ENCODE peak calls at places on chromosomes 12 and 14, in six cellular contexts. V is HCT116, H is endothelial cell of umbilical vein, S is A549, D is SK-N-SH, I is GM12878. B is an unnamed sample.

GRCh38 chr12:102169922-102170698 is 27.5 kb downstream of the PMCH start:
- DNase-seq in V (peak; percentile 4), H (peak; percentile 69), S (no peak), D (peak; percentile 24), I (no peak), B (peak; percentile 49)

GRCh38 chr12:6620137-6620884 is 13.1 kb upstream of the CHD4 start:
- DNase-seq in V (no peak), H (peak; percentile 79), S (no peak), D (peak; percentile 17), I (no peak), B (no peak)

GRCh38 chr12:1525858-1526257 is 68.5 kb downstream of the FBXL14 start:
- DNase-seq in V (no peak), H (no peak), S (no peak), D (no peak), I (no peak), B (peak; percentile 82)

GRCh38 chr12:85065816-85066482 is 29.8 kb downstream of the LRRIQ1 start:
- DNase-seq in V (no peak), H (no peak), S (no peak), D (peak; percentile 7), I (no peak), B (no peak)

GRCh38 chr12:56258068-56258819 is at the start of gene ANKRD52:
- DNase-seq in V (no peak), H (peak; percentile 76), S (peak; percentile 88), D (peak; percentile 98), I (no peak), B (peak; percentile 85)

GRCh38 chr12:69008510-69008909 is 75.5 kb upstream of the CPM start:
- DNase-seq in V (no peak), H (no peak), S (no peak), D (no peak), I (no peak), B (peak; percentile 73)

GRCh38 chr14:92943855-92944570 is 21.1 kb downstream of the CHGA start:
- DNase-seq in V (no peak), H (no peak), S (no peak), D (no peak), I (no peak), B (no peak)

GRCh38 chr14:33404964-33405574 is 466.4 kb downstream of the NPAS3 start:
- DNase-seq in V (no peak), H (no peak), S (no peak), D (no peak), I (no peak), B (no peak)

GRCh38 chr14:51398898-51399297 is 158.9 kb downstream of the TMX1 start:
- DNase-seq in V (no peak), H (peak; percentile 72), S (peak; percentile 36), D (no peak), I (no peak), B (no peak)

GRCh38 chr12:31234053-31234835 is 91.7 kb downstream of the SINHCAF start:
- DNase-seq in V (no peak), H (no peak), S (no peak), D (no peak), I (no peak), B (no peak)

GRCh38 chr12:74317078-74317581 is 220.5 kb upstream of the ATXN7L3B start:
- DNase-seq in V (no peak), H (peak; percentile 58), S (peak; percentile 15), D (no peak), I (no peak), B (peak; percentile 24)

GRCh38 chr14:95409472-95410307 is 90.0 kb upstream of the CLMN start:
- DNase-seq in V (no peak), H (no peak), S (no peak), D (no peak), I (no peak), B (no peak)

GRCh38 chr14:34496679-34497513 is 34.9 kb upstream of the SPTSSA start:
- DNase-seq in V (peak; percentile 97), H (peak; percentile 64), S (peak; percentile 98), D (peak; percentile 23), I (no peak), B (peak; percentile 56)

GRCh38 chr12:26466709-26467108 is 271.3 kb downstream of the SSPN start:
- DNase-seq in V (no peak), H (no peak), S (no peak), D (no peak), I (no peak), B (no peak)

GRCh38 chr14:38053684-38054083 is 154.0 kb upstream of the SSTR1 start:
- DNase-seq in V (no peak), H (no peak), S (no peak), D (no peak), I (no peak), B (no peak)

GRCh38 chr12:12975322-12976077 is 23.5 kb upstream of the GPRC5D start:
- DNase-seq in V (peak; percentile 29), H (peak; percentile 69), S (peak; percentile 61), D (peak; percentile 12), I (no peak), B (peak; percentile 71)

GRCh38 chr14:50601405-50601804 is 41.5 kb downstream of the ATL1 start:
- DNase-seq in V (no peak), H (no peak), S (no peak), D (no peak), I (no peak), B (no peak)

GRCh38 chr12:56723889-56724659 is 1.0 kb downstream of the NACA start:
- DNase-seq in V (no peak), H (peak; percentile 41), S (no peak), D (no peak), I (no peak), B (peak; percentile 55)

GRCh38 chr14:37753459-37753858 is 158.0 kb downstream of the TTC6 start:
- DNase-seq in V (no peak), H (no peak), S (no peak), D (no peak), I (no peak), B (no peak)

GRCh38 chr14:85415015-85415712 is 114.8 kb upstream of the FLRT2 start:
- DNase-seq in V (no peak), H (peak; percentile 67), S (peak; percentile 85), D (no peak), I (no peak), B (no peak)

GRCh38 chr12:47949441-47950341 is 13.7 kb upstream of the TMEM106C start:
- DNase-seq in V (peak; percentile 69), H (peak; percentile 66), S (peak; percentile 90), D (peak; percentile 90), I (no peak), B (peak; percentile 75)

GRCh38 chr12:39443704-39444234 is 849 bp upstream of the KIF21A start:
- DNase-seq in V (no peak), H (no peak), S (peak; percentile 25), D (no peak), I (no peak), B (no peak)

GRCh38 chr12:15227004-15227679 is 5.9 kb upstream of the RERG start:
- DNase-seq in V (peak; percentile 42), H (peak; percentile 55), S (peak; percentile 33), D (peak; percentile 26), I (no peak), B (peak; percentile 28)

GRCh38 chr12:1218369-1218768 is 227.3 kb downstream of the ERC1 start:
- DNase-seq in V (no peak), H (no peak), S (no peak), D (no peak), I (no peak), B (no peak)

GRCh38 chr14:105398726-105399440 is 545 bp downstream of the TEX22 start:
- DNase-seq in V (no peak), H (peak; percentile 71), S (no peak), D (peak; percentile 90), I (no peak), B (peak; percentile 87)

GRCh38 chr14:105159344-105159743 is 9.2 kb downstream of the JAG2 start:
- DNase-seq in V (no peak), H (no peak), S (no peak), D (no peak), I (no peak), B (no peak)

GRCh38 chr12:6426882-6427671 is 17.7 kb upstream of the CD27 start:
- DNase-seq in V (no peak), H (no peak), S (no peak), D (no peak), I (peak; percentile 97), B (peak; percentile 22)

GRCh38 chr14:36069535-36069900 is 107.0 kb downstream of the PTCSC3 start:
- DNase-seq in V (peak; percentile 62), H (peak; percentile 37), S (peak; percentile 45), D (peak; percentile 53), I (no peak), B (peak; percentile 50)

GRCh38 chr12:105706321-105706972 is 376.0 kb downstream of the C12orf75 start:
- DNase-seq in V (no peak), H (peak; percentile 64), S (no peak), D (no peak), I (no peak), B (no peak)

GRCh38 chr12:120056739-120057138 is 59.8 kb downstream of the RAB35 start:
- DNase-seq in V (no peak), H (no peak), S (no peak), D (no peak), I (no peak), B (no peak)

GRCh38 chr14:31834616-31835015 is 242.5 kb upstream of the ARHGAP5 start:
- DNase-seq in V (no peak), H (peak; percentile 83), S (no peak), D (no peak), I (no peak), B (no peak)

DNA sequence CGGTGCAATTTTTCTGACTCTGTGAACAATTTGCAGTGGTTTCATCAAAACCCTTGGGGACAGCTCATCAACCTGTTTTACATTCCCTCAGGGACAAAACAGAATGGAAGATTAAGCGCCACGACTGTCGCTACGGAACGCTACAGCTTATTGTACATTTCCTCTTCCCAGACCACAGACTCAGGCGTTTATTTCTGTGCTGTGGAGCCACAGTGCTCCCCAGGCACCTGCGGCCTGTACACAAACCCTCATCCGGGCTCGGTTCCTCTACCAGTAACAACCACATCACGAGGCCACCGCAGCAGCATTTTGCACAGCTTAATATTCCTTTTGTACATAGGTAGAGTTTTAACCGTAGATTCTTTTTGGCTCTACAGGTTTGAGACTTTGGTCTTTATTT is 397.4 kb upstream of the OR4E1 start:
- DNase-seq in V (no peak), H (no peak), S (no peak), D (no peak), I (peak; percentile 38), B (peak; percentile 89)
- TF ChIP-seq CTCF in V (no peak), H (no peak), S (no peak), D (no peak), I (no peak), B (no peak)

GRCh38 chr14:64931123-64931522 is 11.4 kb downstream of the GPX2 start:
- DNase-seq in V (no peak), H (no peak), S (no peak), D (no peak), I (no peak), B (no peak)
- H3K4me3 ChIP-seq in V (no peak overlapping the region), H (no peak overlapping the region), S (no peak overlapping the region), D (no peak overlapping the region), I (no peak overlapping the region), B (no peak overlapping the region)

DNA sequence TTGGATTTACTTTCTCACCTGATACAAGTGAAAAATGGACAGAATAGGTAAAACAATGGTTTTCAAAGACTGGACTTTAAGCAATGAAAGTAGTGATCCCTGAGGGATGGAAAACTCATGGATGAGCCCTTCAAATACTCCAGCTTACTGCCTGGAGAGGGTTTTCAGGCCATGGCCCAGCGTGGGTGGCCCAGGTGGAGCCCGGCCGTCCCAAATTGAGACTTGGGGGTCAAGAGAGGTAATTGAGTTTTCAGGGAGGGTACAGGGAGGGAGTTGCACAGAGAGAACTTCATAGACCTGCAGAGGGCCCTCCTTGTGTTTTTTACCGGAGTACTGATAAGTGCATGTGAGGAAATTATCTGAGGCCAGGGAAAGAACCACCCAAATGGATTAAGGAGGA is 37.2 kb downstream of the RAN start:
- DNase-seq in V (no peak), H (no peak), S (no peak), D (no peak), I (no peak), B (no peak)
- TF ChIP-seq MAX in V (no peak), H (no peak), S (no peak), D (no peak), I (no peak), B (no peak)

GRCh38 chr14:30270200-30271161 is 288.5 kb upstream of the G2E3 start:
- DNase-seq in V (peak; percentile 55), H (peak; percentile 82), S (peak; percentile 41), D (peak; percentile 54), I (no peak), B (peak; percentile 72)
- TF ChIP-seq CTCF in V (peak; percentile 93), H (peak; percentile 94), S (peak; percentile 68), D (peak; percentile 87), I (peak; percentile 95), B (peak; percentile 93)